ENCODE peak calls at places on chromosomes 5 and 9, in eight cellular contexts. V, L, K, Y, J, I, E and U are unnamed samples. For H3K36me3, the result is how much of the 10 kb centered on the place peaks cover.

GRCh38 chr5:6551287-6551954 is 81.4 kb downstream of the NSUN2 start:
- DNase-seq in V (no peak), L (no peak), K (no peak), Y (no peak), J (no peak), I (no peak), E (no peak), U (no peak)

GRCh38 chr9:69340631-69341030 is 15.6 kb downstream of the ENTREP1 start:
- DNase-seq in V (no peak), L (no peak), K (no peak), Y (no peak), J (no peak), I (no peak), E (no peak), U (no peak)

GRCh38 chr5:431001-431710 is 11.8 kb upstream of the EXOC3 start:
- DNase-seq in V (no peak), L (no peak), K (peak), Y (peak), J (no peak), I (peak), E (peak), U (peak)

GRCh38 chr9:107190031-107190935 is 92.8 kb upstream of the RAD23B start:
- DNase-seq in V (no peak), L (no peak), K (no peak), Y (no peak), J (no peak), I (no peak), E (peak), U (no peak)

GRCh38 chr9:95666785-95667155 is 150.0 kb upstream of the PTCH1 start:
- DNase-seq in V (no peak), L (no peak), K (no peak), Y (no peak), J (no peak), I (no peak), E (no peak), U (no peak)

GRCh38 chr9:38681747-38682227 is 38.1 kb downstream of the FAM240B start:
- DNase-seq in V (no peak), L (no peak), K (no peak), Y (no peak), J (no peak), I (no peak), E (peak), U (no peak)

GRCh38 chr9:17453751-17454150 is 125.1 kb upstream of the SH3GL2 start:
- DNase-seq in V (no peak), L (no peak), K (no peak), Y (no peak), J (no peak), I (no peak), E (no peak), U (no peak)

GRCh38 chr9:91419222-91420191 is 4.1 kb downstream of the NFIL3 start:
- DNase-seq in V (no peak), L (peak), K (peak), Y (no peak), J (peak), I (peak), E (peak), U (peak)

GRCh38 chr9:92986175-92987110 is 39.1 kb downstream of the FGD3 start:
- DNase-seq in V (no peak), L (no peak), K (no peak), Y (no peak), J (peak), I (peak), E (no peak), U (peak)

GRCh38 chr9:126534431-126535186 is 79.1 kb upstream of the LMX1B start:
- DNase-seq in V (no peak), L (no peak), K (no peak), Y (peak), J (no peak), I (no peak), E (no peak), U (no peak)

GRCh38 chr5:129670944-129671343 is 77.0 kb upstream of the MINAR2 start:
- DNase-seq in V (no peak), L (no peak), K (no peak), Y (no peak), J (no peak), I (no peak), E (peak), U (no peak)

GRCh38 chr9:136840877-136841645 is 1.2 kb upstream of the AJM1 start:
- DNase-seq in V (no peak), L (peak), K (no peak), Y (no peak), J (peak), I (peak), E (peak), U (peak)

GRCh38 chr9:92626484-92626883 is 43.4 kb downstream of the IPPK start:
- DNase-seq in V (no peak), L (no peak), K (no peak), Y (no peak), J (no peak), I (no peak), E (no peak), U (no peak)

GRCh38 chr5:137617806-137618205 is 118.1 kb downstream of the KLHL3 start:
- DNase-seq in V (no peak), L (no peak), K (no peak), Y (no peak), J (no peak), I (no peak), E (peak), U (no peak)

GRCh38 chr5:141681695-141682641 is at the start of gene ARAP3:
- DNase-seq in V (peak), L (peak), K (peak), Y (peak), J (peak), I (peak), E (peak), U (peak)

GRCh38 chr9:113602126-113603119 is 138.9 kb downstream of the RGS3 start:
- DNase-seq in V (peak), L (peak), K (peak), Y (peak), J (peak), I (peak), E (peak), U (peak)

GRCh38 chr5:58135571-58136335 is 324.1 kb downstream of the PLK2 start:
- DNase-seq in V (no peak), L (no peak), K (no peak), Y (no peak), J (no peak), I (no peak), E (peak), U (no peak)

GRCh38 chr9:31137151-31137849 is 1247.1 kb upstream of the ACO1 start:
- DNase-seq in V (no peak), L (no peak), K (peak), Y (no peak), J (no peak), I (no peak), E (peak), U (no peak)

GRCh38 chr5:181259974-181260719 is 796 bp downstream of the TRIM52 start:
- DNase-seq in V (no peak), L (no peak), K (no peak), Y (no peak), J (no peak), I (no peak), E (no peak), U (no peak)

GRCh38 chr5:350355-350754 is 28.8 kb downstream of the AHRR start:
- DNase-seq in V (no peak), L (no peak), K (peak), Y (no peak), J (no peak), I (peak), E (no peak), U (no peak)

GRCh38 chr5:117084052-117084451 is 509.4 kb upstream of the SEMA6A start:
- DNase-seq in V (no peak), L (no peak), K (no peak), Y (no peak), J (no peak), I (peak), E (no peak), U (no peak)

GRCh38 chr5:43560128-43560527 is 3.3 kb upstream of the PAIP1 start:
- DNase-seq in V (no peak), L (no peak), K (no peak), Y (no peak), J (no peak), I (no peak), E (peak), U (no peak)

GRCh38 chr9:98256632-98257218 is 1.3 kb upstream of the TBC1D2 start:
- DNase-seq in V (no peak), L (no peak), K (no peak), Y (no peak), J (no peak), I (no peak), E (no peak), U (no peak)

GRCh38 chr9:131524578-131525315 is 6.3 kb downstream of the UCK1 start:
- DNase-seq in V (no peak), L (no peak), K (no peak), Y (no peak), J (no peak), I (no peak), E (peak), U (no peak)

GRCh38 chr9:131523086-131523388 is 8.0 kb downstream of the UCK1 start:
- DNase-seq in V (no peak), L (no peak), K (no peak), Y (no peak), J (no peak), I (no peak), E (no peak), U (no peak)

GRCh38 chr9:131522257-131523085 is 8.6 kb downstream of the UCK1 start:
- DNase-seq in V (no peak), L (no peak), K (no peak), Y (no peak), J (no peak), I (no peak), E (no peak), U (no peak)

GRCh38 chr9:131521822-131522221 is 9.2 kb downstream of the UCK1 start:
- DNase-seq in V (no peak), L (no peak), K (no peak), Y (no peak), J (no peak), I (no peak), E (no peak), U (no peak)

GRCh38 chr9:131523451-131524435 is 7.3 kb downstream of the UCK1 start:
- DNase-seq in V (no peak), L (no peak), K (no peak), Y (no peak), J (no peak), I (no peak), E (no peak), U (no peak)
- H3K36me3 ChIP-seq in V (under half), L (under half), K (under half), Y (under half), J (under half), I (under half), E (half or more), U (half or more)

GRCh38 chr9:124858330-124859046 is 3.3 kb downstream of the RPL35 start:
- DNase-seq in V (no peak), L (no peak), K (no peak), Y (no peak), J (no peak), I (no peak), E (no peak), U (no peak)
- TF ChIP-seq POLR2A in V (no peak), L (no peak), K (no peak), Y (no peak), J (no peak), I (no peak), E (no peak), U (no peak)

GRCh38 chr5:128536861-128537305 is 1.2 kb downstream of the FBN2 start:
- DNase-seq in V (no peak), L (no peak), K (no peak), Y (no peak), J (no peak), I (no peak), E (peak), U (no peak)
- TF ChIP-seq CTCF in V (no peak), L (no peak), K (no peak), Y (no peak), J (no peak), I (no peak), E (no peak), U (no peak)

DNA sequence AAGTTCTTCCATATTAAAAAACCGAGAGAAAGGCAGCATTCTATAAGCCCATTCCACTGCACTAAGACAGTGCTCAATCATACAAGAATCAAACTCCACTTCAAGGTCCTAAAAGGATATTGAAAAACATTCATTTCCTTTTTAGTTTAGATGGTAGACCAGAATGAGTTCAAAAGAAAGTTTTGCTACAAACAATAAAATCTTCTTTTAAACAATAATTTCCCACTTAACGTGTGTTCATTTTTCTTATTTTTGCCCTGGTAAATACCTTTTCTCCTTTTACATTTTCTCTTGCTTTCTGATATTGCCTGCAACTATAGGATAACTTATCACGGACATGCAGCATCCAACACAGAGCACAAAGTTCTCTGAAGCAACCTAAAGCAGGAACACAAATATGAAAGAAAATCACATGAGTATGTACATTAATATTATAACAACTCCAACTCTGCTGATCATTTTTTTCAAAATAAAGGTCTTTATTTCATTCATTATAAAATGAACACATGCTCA is 61.7 kb downstream of the CPLANE1 start:
- DNase-seq in V (no peak), L (no peak), K (no peak), Y (no peak), J (no peak), I (no peak), E (no peak), U (no peak)
- H3K36me3 ChIP-seq in V (under half), L (under half), K (under half), Y (under half), J (under half), I (under half), E (under half), U (half or more)

GRCh38 chr5:134466241-134467069 is 54.8 kb upstream of the CDKN2AIPNL start:
- DNase-seq in V (peak), L (peak), K (peak), Y (peak), J (peak), I (peak), E (peak), U (peak)
- TF ChIP-seq POLR2A in V (no peak), L (peak), K (peak), Y (peak), J (peak), I (no peak), E (no peak), U (no peak)